ENCODE peak calls at places on chromosomes 4 and X, in four cellular contexts. Q is activated CD8-positive, alpha-beta memory T cell treated with anti-CD3 and anti-CD28 coated beads, Interleukin-2, amount 50 U/mL, for 48 hours; G is AG10803; T is NB4. M is an unnamed sample.

GRCh38 chr4:129179276-129179675 is 83.3 kb downstream of the C4orf33 start:
- DNase-seq in G (no peak), Q (no peak), T (no peak), M (no peak)

GRCh38 chr4:139950568-139950967 is 203.4 kb downstream of the MAML3 start:
- DNase-seq in T (peak), G (peak), Q (peak), M (peak)

GRCh38 chr4:179307297-179308136 is 1865.3 kb upstream of the AGA start:
- DNase-seq in G (peak), T (peak), Q (peak), M (peak)

GRCh38 chr4:172802041-172802440 is 366.6 kb upstream of the GALNT7 start:
- DNase-seq in T (no peak), Q (no peak), G (no peak), M (no peak)

GRCh38 chr4:37686373-37687174 is at the start of gene RELL1:
- DNase-seq in Q (peak), T (peak), G (peak), M (peak)

GRCh38 chrX:91414710-91415109 is 19.9 kb upstream of the PABPC5 start:
- DNase-seq in G (peak), T (peak), Q (no peak), M (no peak)

GRCh38 chr4:2354127-2354526 is 64.3 kb downstream of the ZFYVE28 start:
- DNase-seq in T (peak), G (no peak), Q (no peak), M (no peak)

GRCh38 chr4:145482209-145483021 is 762 bp downstream of the SMAD1 start:
- DNase-seq in Q (peak), G (peak), T (peak), M (peak)

GRCh38 chr4:152522245-152522644 is 13.6 kb downstream of the FBXW7 start:
- DNase-seq in T (no peak), G (no peak), Q (no peak), M (no peak)

GRCh38 chrX:40581333-40581910 is 652 bp downstream of the ATP6AP2 start:
- DNase-seq in T (peak), Q (no peak), G (peak), M (peak)

GRCh38 chr4:119050501-119051090 is 85.0 kb upstream of the MYOZ2 start:
- DNase-seq in Q (no peak), T (peak), G (no peak), M (no peak)

GRCh38 chr4:79413486-79413885 is 5.5 kb upstream of the GK2 start:
- DNase-seq in Q (no peak), G (no peak), T (no peak), M (no peak)

GRCh38 chrX:148577711-148578110 is 77.3 kb downstream of the AFF2 start:
- DNase-seq in T (no peak), G (peak), Q (no peak), M (no peak)

GRCh38 chrX:110051559-110051958 is 48.6 kb downstream of the TMEM164 start:
- DNase-seq in T (no peak), Q (no peak), G (no peak), M (no peak)

GRCh38 chr4:124334119-124334518 is 378.4 kb downstream of the ANKRD50 start:
- DNase-seq in T (peak), Q (no peak), G (peak), M (peak)

GRCh38 chr4:20860878-20861277 is 160.6 kb downstream of the PACRGL start:
- DNase-seq in Q (no peak), T (no peak), G (no peak), M (no peak)

GRCh38 chr4:165234766-165235165 is 27.4 kb downstream of the KLHL2 start:
- DNase-seq in Q (no peak), G (no peak), T (no peak), M (no peak)

GRCh38 chr4:111618908-111619307 is 526.3 kb upstream of the FAM241A start:
- DNase-seq in T (no peak), Q (no peak), G (no peak), M (no peak)

GRCh38 chr4:189979196-189980047 is 38.8 kb downstream of the FRG1 start:
- DNase-seq in T (no peak), G (no peak), Q (no peak), M (no peak)

GRCh38 chr4:137360701-137361213 is 171.5 kb downstream of the PCDH18 start:
- DNase-seq in G (peak), T (no peak), Q (no peak), M (no peak)

GRCh38 chr4:65502151-65502691 is 168.1 kb downstream of the EPHA5 start:
- DNase-seq in Q (no peak), T (no peak), G (peak), M (peak)

GRCh38 chr4:75907956-75908355 is 5.7 kb upstream of the PPEF2 start:
- DNase-seq in G (no peak), T (peak), Q (no peak), M (no peak)

GRCh38 chr4:45453258-45453841 is 670.5 kb downstream of the GABRG1 start:
- DNase-seq in Q (no peak), G (peak), T (peak), M (no peak)

GRCh38 chr4:82528074-82528473 is 33.7 kb downstream of the TMEM150C start:
- DNase-seq in G (no peak), Q (no peak), T (no peak), M (no peak)

GRCh38 chr4:15695764-15696163 is 7.1 kb upstream of the BST1 start:
- DNase-seq in Q (no peak), G (peak), T (no peak), M (no peak)

GRCh38 chr4:161350946-161351345 is 812.9 kb downstream of the FSTL5 start:
- DNase-seq in T (no peak), Q (no peak), G (no peak), M (no peak)

GRCh38 chrX:45505214-45505613 is 304.5 kb upstream of the DIPK2B start:
- DNase-seq in T (no peak), G (peak), Q (no peak), M (peak)

GRCh38 chr4:16067515-16067914 is 16.3 kb downstream of the PROM1 start:
- DNase-seq in Q (no peak), T (peak), G (no peak), M (no peak)

GRCh38 chr4:38791005-38791404 is 8.2 kb upstream of the TLR10 start:
- DNase-seq in Q (no peak), T (peak), G (no peak), M (no peak)

GRCh38 chrX:13520931-13521330 is 48.5 kb upstream of the EGFL6 start:
- DNase-seq in G (peak), Q (no peak), T (no peak), M (no peak)

GRCh38 chrX:135893294-135893817 is at the start of the genes CT45A10 and SAGE1:
- DNase-seq in T (no peak), G (no peak), Q (no peak), M (no peak)

GRCh38 chr4:7416745-7417432 is 17.8 kb downstream of the PSAPL1 start:
- DNase-seq in Q (peak), G (no peak), T (no peak), M (no peak)

GRCh38 chr4:88735554-88735953 is 37.9 kb upstream of the NAP1L5 start:
- DNase-seq in G (peak), T (no peak), Q (no peak), M (no peak)

GRCh38 chr4:20394471-20394870 is 142.8 kb downstream of the SLIT2 start:
- DNase-seq in T (no peak), G (no peak), Q (no peak), M (no peak)